ENCODE peak calls at places on chromosomes 16 and 17, in nine cellular contexts. T is CD4-positive, alpha-beta T cell; M is cardiac muscle cell; A is CD8-positive, alpha-beta T cell; D is aorta; N is psoas muscle; U is heart right ventricle; X is transverse colon; L is OCI-LY7. F is an unnamed sample.

GRCh38 chr17:39629894-39630293 is 3.1 kb downstream of the PPP1R1B start:
- DNase-seq in T (no peak), M (no peak), A (peak), D (no peak), N (no peak), U (no peak), X (peak), L (no peak), F (no peak)

GRCh38 chr17:62163847-62164246 is 98.8 kb upstream of the MED13 start:
- DNase-seq in T (no peak), M (no peak), A (no peak), D (no peak), N (no peak), U (no peak), X (peak), L (no peak), F (no peak)

GRCh38 chr16:67116388-67117311 is 6.9 kb downstream of the PHAF1 start:
- DNase-seq in T (no peak), M (no peak), A (no peak), D (no peak), N (no peak), U (no peak), X (no peak), L (no peak), F (no peak)

GRCh38 chr16:2811703-2812471 is 5.2 kb upstream of the PRSS21 start:
- DNase-seq in T (no peak), M (no peak), A (no peak), D (peak), N (no peak), U (no peak), X (no peak), L (no peak), F (no peak)

GRCh38 chr17:75075597-75076253 is 12.0 kb upstream of the SLC16A5 start:
- DNase-seq in T (no peak), M (no peak), A (no peak), D (no peak), N (no peak), U (no peak), X (no peak), L (no peak), F (no peak)

GRCh38 chr17:1036171-1036844 is 39.4 kb downstream of the TIMM22 start:
- DNase-seq in T (no peak), M (no peak), A (no peak), D (no peak), N (no peak), U (no peak), X (no peak), L (no peak), F (no peak)

GRCh38 chr17:31571124-31571892 is 179.8 kb downstream of the RAB11FIP4 start:
- DNase-seq in T (no peak), M (no peak), A (no peak), D (peak), N (peak), U (peak), X (peak), L (no peak), F (peak)

GRCh38 chr16:12532871-12533610 is 270.6 kb downstream of the CPPED1 start:
- DNase-seq in T (peak), M (no peak), A (peak), D (no peak), N (no peak), U (no peak), X (no peak), L (no peak), F (no peak)

GRCh38 chr16:88035292-88035691 is 84.1 kb downstream of the BANP start:
- DNase-seq in T (no peak), M (no peak), A (no peak), D (peak), N (no peak), U (no peak), X (no peak), L (no peak), F (no peak)

GRCh38 chr16:80899804-80900592 is 95.6 kb upstream of the CDYL2 start:
- DNase-seq in T (no peak), M (no peak), A (no peak), D (peak), N (peak), U (peak), X (peak), L (no peak), F (peak)

GRCh38 chr17:62703776-62704380 is 76.4 kb downstream of the MRC2 start:
- DNase-seq in T (peak), M (peak), A (peak), D (peak), N (peak), U (peak), X (peak), L (peak), F (peak)

GRCh38 chr17:2170023-2170422 is 115.1 kb downstream of the HIC1 start:
- DNase-seq in T (no peak), M (no peak), A (no peak), D (no peak), N (no peak), U (no peak), X (peak), L (peak), F (no peak)

GRCh38 chr17:75811174-75811573 is 26.6 kb downstream of the UNK start:
- DNase-seq in T (no peak), M (no peak), A (no peak), D (peak), N (no peak), U (no peak), X (no peak), L (no peak), F (no peak)

GRCh38 chr16:55398683-55399230 is 74.8 kb downstream of the IRX6 start:
- DNase-seq in T (no peak), M (no peak), A (no peak), D (no peak), N (no peak), U (no peak), X (no peak), L (no peak), F (no peak)

GRCh38 chr16:65336169-65336568 is 214.3 kb upstream of the CDH11 start:
- DNase-seq in T (no peak), M (no peak), A (no peak), D (no peak), N (no peak), U (no peak), X (no peak), L (no peak), F (no peak)

GRCh38 chr17:10754109-10754508 is 24.3 kb upstream of the TMEM220 start:
- DNase-seq in T (no peak), M (peak), A (no peak), D (no peak), N (peak), U (peak), X (peak), L (peak), F (no peak)

GRCh38 chr16:56270828-56271227 is 79.5 kb downstream of the GNAO1 start:
- DNase-seq in T (no peak), M (no peak), A (no peak), D (no peak), N (no peak), U (no peak), X (no peak), L (no peak), F (no peak)

GRCh38 chr17:48352630-48353029 is 77.4 kb downstream of the SKAP1 start:
- DNase-seq in T (no peak), M (no peak), A (no peak), D (no peak), N (no peak), U (no peak), X (no peak), L (no peak), F (no peak)

GRCh38 chr17:69061901-69062556 is 1.3 kb upstream of the ABCA9 start:
- DNase-seq in T (no peak), M (no peak), A (no peak), D (no peak), N (no peak), U (no peak), X (no peak), L (no peak), F (no peak)

GRCh38 chr17:83128306-83129240 is 49.2 kb downstream of the METRNL start:
- DNase-seq in T (no peak), M (no peak), A (no peak), D (peak), N (no peak), U (no peak), X (no peak), L (no peak), F (no peak)

GRCh38 chr17:21674242-21674731 is 18.0 kb upstream of the KCNJ18 start:
- DNase-seq in T (no peak), M (no peak), A (no peak), D (no peak), N (no peak), U (no peak), X (no peak), L (no peak), F (no peak)

GRCh38 chr16:24357511-24357910 is 101.4 kb downstream of the CACNG3 start:
- DNase-seq in T (no peak), M (no peak), A (no peak), D (no peak), N (no peak), U (no peak), X (no peak), L (no peak), F (no peak)

DNA sequence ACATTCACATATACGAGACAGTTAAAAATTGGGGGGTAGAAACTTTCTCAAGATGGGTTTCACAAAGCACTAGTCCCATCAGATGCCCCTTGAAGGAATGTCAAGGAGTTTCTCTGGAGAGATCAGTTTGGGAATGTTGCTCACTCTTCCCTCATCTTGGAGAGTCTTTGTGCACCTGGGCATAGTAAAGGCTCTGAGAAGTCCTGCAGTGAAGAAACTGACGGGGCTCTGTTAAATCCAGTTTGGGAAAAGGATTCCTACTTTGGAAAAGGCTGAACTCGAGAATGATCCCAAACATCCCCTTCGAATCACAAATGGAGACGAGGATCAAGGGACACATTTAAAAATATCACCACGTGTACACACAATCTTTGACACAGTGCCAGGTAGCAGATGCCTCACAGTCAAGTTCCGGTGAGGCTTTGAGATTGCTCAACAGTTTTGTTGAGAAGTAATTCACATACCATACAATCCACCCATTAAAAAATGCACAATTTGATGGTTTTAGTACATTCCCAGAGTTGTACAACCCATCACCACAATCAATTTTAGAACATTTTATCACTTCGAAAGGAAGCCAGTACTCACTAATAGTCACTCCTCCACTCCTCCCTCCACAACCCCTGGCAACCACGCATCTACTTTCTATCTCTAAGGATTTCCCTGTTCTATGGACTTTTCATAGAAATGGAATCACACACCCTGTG is 203.4 kb upstream of the FOXF1 start:
- DNase-seq in T (no peak), M (no peak), A (no peak), D (no peak), N (no peak), U (no peak), X (no peak), L (no peak), F (no peak)
- H3K27ac ChIP-seq in T (no peak), M (no peak), A (no peak), D (no peak), N (no peak), U (no peak), X (peak), L (no peak), F (no peak)

GRCh38 chr17:79855331-79856124 is 16.3 kb upstream of the CBX4 start:
- DNase-seq in T (no peak), M (no peak), A (no peak), D (no peak), N (no peak), U (no peak), X (no peak), L (no peak), F (no peak)

GRCh38 chr17:79850571-79851460 is 11.6 kb upstream of the CBX4 start:
- DNase-seq in T (no peak), M (no peak), A (no peak), D (no peak), N (no peak), U (no peak), X (no peak), L (no peak), F (no peak)

GRCh38 chr17:79851461-79851817 is 12.2 kb upstream of the CBX4 start:
- DNase-seq in T (no peak), M (no peak), A (no peak), D (no peak), N (no peak), U (no peak), X (peak), L (no peak), F (no peak)

GRCh38 chr17:79854080-79854861 is 15.0 kb upstream of the CBX4 start:
- DNase-seq in T (no peak), M (no peak), A (no peak), D (no peak), N (no peak), U (no peak), X (no peak), L (no peak), F (no peak)

DNA sequence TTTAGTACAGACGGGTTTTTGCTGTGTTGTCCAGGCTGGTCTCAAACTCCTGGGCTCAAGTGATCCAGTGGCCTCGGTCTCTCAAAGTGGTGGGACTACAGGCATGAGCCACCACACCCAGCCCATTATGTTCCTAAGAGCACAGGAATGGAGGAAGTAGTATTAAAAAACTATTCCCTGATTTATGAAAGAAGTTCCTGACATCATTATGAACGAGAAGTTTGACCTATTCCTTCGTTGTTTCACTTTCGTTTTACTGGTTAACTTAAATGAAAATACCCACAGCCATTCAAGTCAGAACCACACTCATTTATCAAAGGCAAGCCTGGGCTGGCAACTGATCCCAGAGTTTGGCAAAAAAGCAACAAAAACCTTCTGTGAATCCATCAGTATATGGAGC is 13.5 kb upstream of the CBX4 start:
- DNase-seq in T (no peak), M (no peak), A (no peak), D (no peak), N (no peak), U (no peak), X (peak), L (no peak), F (no peak)
- H3K27ac ChIP-seq in T (no peak), M (no peak), A (no peak), D (no peak), N (no peak), U (no peak), X (peak), L (no peak), F (no peak)

GRCh38 chr16:19644877-19645276 is 73.2 kb downstream of the KNOP1 start:
- DNase-seq in T (no peak), M (no peak), A (no peak), D (peak), N (peak), U (peak), X (no peak), L (no peak), F (no peak)
- H3K27ac ChIP-seq in T (no peak), M (no peak), A (no peak), D (no peak), N (no peak), U (peak), X (no peak), L (no peak), F (no peak)

DNA sequence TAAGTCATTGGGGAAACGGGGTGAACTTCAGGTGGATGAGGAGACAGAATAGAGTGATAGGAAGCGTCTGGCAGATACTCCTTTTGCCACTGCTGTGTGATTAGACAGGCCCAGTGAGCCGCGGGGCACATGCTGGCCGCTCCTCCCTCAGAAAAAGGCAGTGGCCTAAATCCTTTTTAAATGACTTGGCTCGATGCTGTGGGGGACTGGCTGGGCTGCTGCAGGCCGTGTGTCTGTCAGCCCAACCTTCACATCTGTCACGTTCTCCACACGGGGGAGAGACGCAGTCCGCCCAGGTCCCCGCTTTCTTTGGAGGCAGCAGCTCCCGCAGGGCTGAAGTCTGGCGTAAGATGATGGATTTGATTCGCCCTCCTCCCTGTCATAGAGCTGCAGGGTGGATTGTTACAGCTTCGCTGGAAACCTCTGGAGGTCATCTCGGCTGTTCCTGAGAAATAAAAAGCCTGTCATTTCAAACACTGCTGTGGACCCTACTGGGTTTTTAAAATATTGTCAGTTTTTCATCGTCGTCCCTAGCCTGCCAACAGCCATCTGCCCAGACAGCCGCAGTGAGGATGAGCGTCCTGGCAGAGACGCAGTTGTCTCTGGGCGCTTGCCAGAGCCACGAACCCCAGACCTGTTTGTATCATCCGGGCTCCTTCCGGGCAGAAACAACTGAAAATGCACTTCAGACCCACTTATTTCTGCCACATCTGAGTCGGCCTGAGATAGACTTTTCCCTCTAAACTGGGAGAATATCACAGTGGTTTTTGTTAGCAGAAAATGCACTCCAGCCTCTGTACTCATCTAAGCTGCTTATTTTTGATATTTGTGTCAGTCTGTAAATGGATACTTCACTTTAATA is 7.0 kb upstream of the TMEM235 start:
- DNase-seq in T (no peak), M (no peak), A (no peak), D (no peak), N (no peak), U (no peak), X (no peak), L (no peak), F (no peak)
- H3K27ac ChIP-seq in T (no peak), M (no peak), A (no peak), D (no peak), N (no peak), U (no peak), X (no peak), L (no peak), F (no peak)

GRCh38 chr16:28183441-28183840 is 28.3 kb downstream of the XPO6 start:
- DNase-seq in T (no peak), M (no peak), A (no peak), D (no peak), N (no peak), U (no peak), X (no peak), L (no peak), F (no peak)
- H3K27ac ChIP-seq in T (peak), M (no peak), A (no peak), D (no peak), N (no peak), U (peak), X (no peak), L (no peak), F (no peak)

GRCh38 chr17:34312080-34312479 is 7.2 kb upstream of the CCL8 start:
- DNase-seq in T (no peak), M (no peak), A (no peak), D (no peak), N (no peak), U (no peak), X (no peak), L (no peak), F (no peak)
- H3K27ac ChIP-seq in T (no peak), M (no peak), A (no peak), D (no peak), N (no peak), U (peak), X (peak), L (no peak), F (peak)

GRCh38 chr16:14063618-14064581 is 7.2 kb upstream of the MRTFB start:
- DNase-seq in T (no peak), M (no peak), A (no peak), D (no peak), N (no peak), U (no peak), X (no peak), L (no peak), F (peak)
- H3K27ac ChIP-seq in T (no peak), M (no peak), A (no peak), D (no peak), N (no peak), U (no peak), X (no peak), L (no peak), F (no peak)

GRCh38 chr16:85662036-85662812 is 26.5 kb downstream of the GINS2 start:
- DNase-seq in T (no peak), M (no peak), A (no peak), D (peak), N (no peak), U (no peak), X (no peak), L (no peak), F (no peak)

GRCh38 chr16:85662976-85663830 is 25.6 kb downstream of the GINS2 start:
- DNase-seq in T (no peak), M (no peak), A (no peak), D (peak), N (no peak), U (no peak), X (no peak), L (no peak), F (no peak)

GRCh38 chr16:85664580-85665372 is 24.0 kb downstream of the GINS2 start:
- DNase-seq in T (no peak), M (no peak), A (no peak), D (peak), N (no peak), U (no peak), X (no peak), L (no peak), F (no peak)

GRCh38 chr16:85665373-85665740 is 23.4 kb downstream of the GINS2 start:
- DNase-seq in T (no peak), M (no peak), A (no peak), D (no peak), N (no peak), U (no peak), X (no peak), L (no peak), F (no peak)

DNA sequence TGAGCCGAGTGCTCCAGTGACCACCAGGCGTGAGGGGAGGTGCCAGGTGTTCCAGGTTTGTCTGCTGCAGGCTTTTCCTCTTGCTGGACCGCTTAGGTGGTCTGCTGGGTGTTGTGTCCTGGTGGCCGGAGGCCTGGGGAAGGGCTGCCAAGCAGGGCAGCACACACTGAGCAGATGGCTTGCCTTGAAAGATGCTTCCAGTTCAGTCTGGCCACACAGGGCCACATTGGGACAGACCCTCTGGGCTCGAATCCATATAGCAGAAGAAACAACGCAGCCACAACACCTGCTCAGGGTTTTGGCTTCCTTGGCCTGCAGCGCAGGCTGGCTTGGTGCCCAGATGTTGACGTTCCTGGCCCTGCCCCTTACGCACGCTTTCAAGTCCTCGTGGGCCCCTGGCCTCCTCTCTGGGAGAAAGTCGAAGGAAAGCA is 24.8 kb downstream of the GINS2 start:
- DNase-seq in T (no peak), M (no peak), A (no peak), D (peak), N (peak), U (no peak), X (peak), L (no peak), F (no peak)
- H3K27ac ChIP-seq in T (no peak), M (no peak), A (no peak), D (no peak), N (peak), U (no peak), X (no peak), L (no peak), F (no peak)